ENCODE peak calls at places on chromosomes 13 and 19, in eight cellular contexts. K is naive thymus-derived CD4-positive, alpha-beta T cell; A is BJ; J is tibial nerve; B is adrenal gland; F is HCT116; S is CD8-positive, alpha-beta memory T cell; C is Caco-2. I is an unnamed sample.

GRCh38 chr19:37583340-37583739 is 11.3 kb downstream of the ZNF571 start:
- DNase-seq in K (no peak), J (no peak), C (no peak), F (no peak), B (no peak), S (no peak), A (no peak), I (no peak)

GRCh38 chr13:42740753-42741152 is 40.6 kb upstream of the FAM216B start:
- DNase-seq in S (no peak), C (no peak), B (peak; percentile 54), J (peak; percentile 59), K (no peak), A (no peak), F (peak; percentile 7), I (peak; percentile 12)

GRCh38 chr13:111488466-111489132 is 168.2 kb downstream of the TEX29 start:
- DNase-seq in A (no peak), B (no peak), S (no peak), F (no peak), C (no peak), J (no peak), K (no peak), I (no peak)

GRCh38 chr19:52277471-52277870 is 8.1 kb downstream of the ZNF766 start:
- DNase-seq in F (no peak), A (no peak), B (no peak), K (no peak), S (no peak), J (no peak), C (no peak), I (no peak)

GRCh38 chr13:76637651-76638111 is 248.5 kb downstream of the KCTD12 start:
- DNase-seq in F (no peak), A (peak; percentile 71), K (no peak), B (no peak), S (no peak), C (no peak), J (no peak), I (no peak)

GRCh38 chr19:4267101-4267900 is 11.8 kb upstream of the SHD start:
- DNase-seq in S (peak; percentile 49), K (peak; percentile 46), F (peak; percentile 75), B (peak; percentile 50), J (peak; percentile 56), C (peak; percentile 62), A (no peak), I (peak; percentile 54)

GRCh38 chr19:28242317-28242927 is 970.5 kb downstream of the UQCRFS1 start:
- DNase-seq in A (no peak), J (peak; percentile 32), B (peak; percentile 33), C (no peak), K (no peak), F (no peak), S (no peak), I (peak; percentile 14)

GRCh38 chr13:21106089-21106488 is 44.7 kb upstream of the LATS2 start:
- DNase-seq in J (no peak), K (no peak), C (no peak), S (no peak), A (peak; percentile 57), B (no peak), F (no peak), I (no peak)

GRCh38 chr19:45418812-45419211 is 4.9 kb downstream of the ERCC1 start:
- DNase-seq in J (no peak), K (no peak), B (no peak), S (no peak), A (no peak), C (no peak), F (no peak), I (no peak)

GRCh38 chr19:2274937-2275535 is 6.9 kb downstream of the PEAK3 start:
- DNase-seq in K (peak; percentile 55), F (no peak), A (no peak), J (peak; percentile 61), S (no peak), C (peak; percentile 79), B (peak; percentile 80), I (peak; percentile 84)

GRCh38 chr19:16266586-16266942 is 58.1 kb upstream of the KLF2 start:
- DNase-seq in F (no peak), J (no peak), K (peak; percentile 37), B (no peak), S (peak; percentile 59), A (no peak), C (no peak), I (no peak)

GRCh38 chr13:39407786-39408185 is 195.2 kb downstream of the LHFPL6 start:
- DNase-seq in K (no peak), C (no peak), J (no peak), B (no peak), A (no peak), S (no peak), F (no peak), I (no peak)

GRCh38 chr19:33302974-33303790 is 848 bp upstream of the CEBPA start:
- DNase-seq in K (no peak), F (no peak), B (peak; percentile 47), S (no peak), J (no peak), C (no peak), A (no peak), I (peak; percentile 45)

DNA sequence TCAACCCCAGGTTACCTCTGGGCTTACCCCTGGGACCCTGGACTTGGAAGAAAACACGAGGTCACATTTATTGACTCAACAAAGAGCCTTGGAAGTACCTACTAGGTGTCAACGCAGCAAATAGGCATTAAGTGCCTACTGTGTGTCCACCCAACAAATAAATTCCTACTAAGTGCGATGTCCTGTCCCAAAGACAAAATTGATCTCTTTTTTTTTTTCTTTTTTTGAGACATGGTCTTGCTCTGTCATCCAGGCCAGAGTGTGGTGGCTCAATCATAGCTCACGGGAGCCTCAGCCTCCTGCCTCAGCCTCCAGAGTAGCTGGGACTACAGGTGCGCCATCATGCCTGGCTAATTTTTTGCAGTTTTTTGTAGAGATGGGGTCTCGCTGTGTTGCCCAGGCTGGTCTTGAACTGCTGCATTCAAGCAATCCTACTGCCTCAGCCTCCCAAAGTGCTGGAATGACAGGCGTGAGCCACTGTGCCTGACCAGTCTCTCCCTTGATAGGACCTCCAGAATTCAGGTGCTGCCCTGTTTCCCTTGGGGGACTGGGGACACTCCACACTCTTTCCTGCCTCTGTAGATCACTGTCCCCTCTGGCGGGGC is 595 bp upstream of the S1PR2 start:
- DNase-seq in S (no peak), B (no peak), A (no peak), C (no peak), J (no peak), K (no peak), F (no peak), I (no peak)
- H3K4me3 ChIP-seq in S (peak overlapping the region; percentile 79), B (no peak overlapping the region), A (peak overlapping the region; percentile 95), C (peak overlapping the region; percentile 83), J (peak overlapping the region; percentile 81), K (peak overlapping the region; percentile 81), F (peak overlapping the region; percentile 78), I (peak overlapping the region; percentile 67)

DNA sequence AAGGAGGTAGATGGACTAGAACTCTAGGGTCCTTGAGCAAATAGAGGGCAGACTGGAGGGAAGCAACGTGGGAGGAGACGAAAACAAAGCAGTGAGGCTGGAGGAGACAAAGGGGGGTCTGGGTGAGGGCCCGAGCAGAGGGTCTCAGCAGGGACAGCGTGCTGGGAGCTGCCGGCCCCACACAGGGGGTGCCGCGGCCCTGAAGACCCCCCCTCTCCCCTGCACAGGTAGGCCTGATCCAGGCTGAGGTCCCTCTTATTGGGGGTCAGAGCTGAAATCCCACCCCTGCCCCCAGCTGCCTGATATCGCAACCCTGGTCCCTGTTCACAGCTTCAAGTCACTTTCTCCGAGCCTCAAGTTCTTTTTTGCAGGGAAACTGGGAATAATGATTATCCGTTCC is 8.7 kb downstream of the EPS8L1 start:
- DNase-seq in J (no peak), K (no peak), F (no peak), C (no peak), S (no peak), A (no peak), B (no peak), I (no peak)
- H3K27me3 ChIP-seq in J (peaks cover 88% of the 10 kb centered on the region), K (peaks cover 17% of the 10 kb centered on the region), F (no peaks in the 10 kb centered on the region), C (no peaks in the 10 kb centered on the region), S (peaks cover 35% of the 10 kb centered on the region), A (peaks cover 19% of the 10 kb centered on the region), B (peaks cover 48% of the 10 kb centered on the region), I (no peaks in the 10 kb centered on the region)

DNA sequence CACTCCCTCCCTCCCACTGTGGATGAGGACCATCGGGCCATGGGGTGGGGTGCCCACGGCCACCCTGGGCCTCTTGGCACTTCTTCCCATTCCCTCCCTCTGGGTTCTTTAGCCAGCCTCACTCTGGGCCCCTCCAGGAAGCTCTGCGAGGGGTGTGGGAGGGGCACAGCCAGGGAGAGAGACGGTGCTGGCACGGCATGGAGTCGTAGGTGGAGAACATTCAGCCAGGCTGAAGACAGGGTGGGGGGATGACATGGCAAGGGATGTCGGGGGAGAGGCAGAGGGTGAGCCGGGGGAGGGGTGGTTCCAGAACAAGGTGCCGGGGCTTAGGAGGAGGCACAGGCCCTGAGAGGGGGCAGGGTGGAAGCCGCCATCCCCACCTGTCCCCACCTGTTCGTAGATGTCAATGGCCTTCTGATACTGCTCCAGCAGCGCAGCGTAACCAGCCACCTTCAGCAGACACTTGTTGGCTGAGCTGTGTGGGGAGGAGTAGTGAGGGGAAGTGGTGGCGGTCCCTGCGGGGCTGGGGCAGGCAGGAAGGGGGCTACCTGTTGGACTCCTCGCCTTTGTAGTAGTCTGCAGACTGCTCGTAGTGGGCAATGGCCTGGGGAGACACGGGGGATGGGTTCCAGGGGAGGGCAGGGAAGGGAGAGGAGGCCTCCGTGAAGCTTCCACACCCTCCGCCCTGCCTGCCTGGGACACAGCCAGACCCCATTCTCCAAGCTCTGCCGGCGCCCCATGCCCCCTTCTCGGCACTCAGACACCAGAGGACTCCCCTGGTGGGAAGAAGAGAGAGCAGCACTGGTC is 8.8 kb upstream of the KPTN start:
- DNase-seq in B (no peak), F (no peak), A (no peak), S (no peak), K (no peak), C (no peak), J (no peak), I (no peak)
- H3K36me3 ChIP-seq in B (peaks cover 64% of the 10 kb centered on the region), F (peaks cover 5% of the 10 kb centered on the region), A (peaks cover 31% of the 10 kb centered on the region), S (peaks cover 9% of the 10 kb centered on the region), K (peaks cover 86% of the 10 kb centered on the region), C (peaks cover 4% of the 10 kb centered on the region), J (peaks cover 97% of the 10 kb centered on the region), I (peaks cover 18% of the 10 kb centered on the region)

GRCh38 chr19:35053667-35054293 is 12.3 kb downstream of the HPN start:
- DNase-seq in S (no peak), K (no peak), J (no peak), C (no peak), B (no peak), A (no peak), F (no peak), I (no peak)

GRCh38 chr19:35056513-35057063 is 15.1 kb downstream of the HPN start:
- DNase-seq in B (no peak), S (no peak), C (no peak), K (no peak), A (no peak), F (no peak), J (no peak), I (no peak)

GRCh38 chr19:35058370-35058769 is 16.8 kb downstream of the HPN start:
- DNase-seq in F (no peak), C (no peak), S (no peak), A (no peak), K (no peak), B (no peak), J (no peak), I (no peak)

GRCh38 chr19:35054626-35055025 is 13.1 kb downstream of the HPN start:
- DNase-seq in B (no peak), K (no peak), F (no peak), S (no peak), A (no peak), C (no peak), J (no peak), I (no peak)

DNA sequence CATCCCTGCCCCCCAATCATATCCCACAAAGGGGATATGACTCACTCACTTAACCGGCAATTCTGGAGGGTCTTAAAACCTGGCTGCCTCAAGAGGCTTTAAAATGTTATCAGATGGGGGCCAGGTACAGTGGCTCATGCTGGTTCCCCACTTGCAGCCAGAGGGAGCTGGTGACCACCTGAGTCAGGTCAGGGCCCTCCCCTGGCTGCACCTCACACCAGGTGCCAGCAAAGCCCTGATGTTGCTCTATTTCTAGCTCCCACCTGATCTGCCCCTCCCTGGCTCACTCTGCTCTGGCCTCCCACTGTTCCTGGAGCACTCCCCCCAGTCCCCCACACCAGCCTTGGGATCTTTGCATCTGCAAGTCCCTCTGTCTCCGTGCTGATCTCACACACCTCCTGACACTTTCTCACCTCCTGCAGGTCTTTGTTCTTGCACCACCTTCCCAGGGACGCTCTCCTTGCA is 14.2 kb downstream of the HPN start:
- DNase-seq in A (no peak), F (no peak), C (no peak), S (no peak), B (no peak), K (no peak), J (no peak), I (no peak)
- H3K4me3 ChIP-seq in A (no peak overlapping the region), F (no peak overlapping the region), C (no peak overlapping the region), S (no peak overlapping the region), B (no peak overlapping the region), K (no peak overlapping the region), J (no peak overlapping the region), I (no peak overlapping the region)

I was measured in HAP-1.